ENCODE peak calls at places on chromosomes 11 and 22, in five cellular contexts. E, K, A, F and Q are unnamed samples. For H3K27me3, the result is how much of the 10 kb centered on the place peaks cover.

GRCh38 chr22:20756846-20757245 is 17.1 kb upstream of the SERPIND1 start:
- ATAC-seq in F (no peak), A (no peak), K (no peak), E (no peak), Q (no peak)

GRCh38 chr11:121930004-121930965 is 185.7 kb downstream of the BLID start:
- ATAC-seq in K (peak), F (peak), E (no peak), A (peak), Q (no peak)

GRCh38 chr11:134098566-134099184 is 29.8 kb downstream of the JAM3 start:
- ATAC-seq in E (peak), A (no peak), F (no peak), K (no peak), Q (no peak)

GRCh38 chr11:61138940-61139339 is 22.3 kb downstream of the VPS37C start:
- ATAC-seq in E (no peak), F (no peak), K (no peak), A (peak), Q (no peak)

GRCh38 chr11:123630126-123630531 is 24.3 kb downstream of the SCN3B start:
- ATAC-seq in A (no peak), K (no peak), E (no peak), F (no peak), Q (no peak)

GRCh38 chr22:36505998-36506635 is 723 bp downstream of the FOXRED2 start:
- ATAC-seq in E (peak), A (no peak), F (no peak), K (no peak), Q (no peak)

GRCh38 chr11:95917188-95918036 is 6.5 kb downstream of the MTMR2 start:
- ATAC-seq in E (no peak), F (peak), A (peak), K (no peak), Q (no peak)

GRCh38 chr11:12853652-12854296 is 155.3 kb upstream of the RASSF10 start:
- ATAC-seq in F (peak), A (peak), K (no peak), E (no peak), Q (peak)

GRCh38 chr11:60844870-60845221 is 2.9 kb downstream of the CCDC86 start:
- ATAC-seq in F (no peak), A (no peak), K (no peak), E (peak), Q (no peak)

GRCh38 chr11:44329472-44330230 is 19.7 kb upstream of the ALX4 start:
- ATAC-seq in A (no peak), K (no peak), E (no peak), F (no peak), Q (no peak)

GRCh38 chr22:20551805-20552449 is 44.5 kb downstream of the MED15 start:
- ATAC-seq in E (peak), A (peak), F (peak), K (peak), Q (peak)

GRCh38 chr11:12331239-12331874 is 46.0 kb upstream of the PARVA start:
- ATAC-seq in F (peak), A (peak), E (peak), K (peak), Q (peak)

GRCh38 chr22:49967333-49968241 is 7.0 kb downstream of the PIM3 start:
- ATAC-seq in K (no peak), E (peak), F (peak), A (no peak), Q (no peak)

GRCh38 chr11:65868076-65868667 is 4.4 kb downstream of the EFEMP2 start:
- ATAC-seq in E (no peak), K (no peak), F (no peak), A (no peak), Q (no peak)

GRCh38 chr11:133133053-133133452 is 399.2 kb downstream of the OPCML start:
- ATAC-seq in A (no peak), E (no peak), K (no peak), F (no peak), Q (no peak)

GRCh38 chr11:46338988-46339666 is 8.1 kb upstream of the DGKZ start:
- ATAC-seq in F (peak), K (peak), A (peak), E (peak), Q (no peak)

GRCh38 chr11:69979632-69980031 is 98.5 kb upstream of the ANO1 start:
- ATAC-seq in F (no peak), E (no peak), A (no peak), K (no peak), Q (no peak)

GRCh38 chr22:17780116-17780740 is 6.0 kb upstream of the BID start:
- ATAC-seq in E (no peak), F (no peak), A (no peak), K (no peak), Q (no peak)

GRCh38 chr11:12932485-12932884 is 76.6 kb upstream of the RASSF10 start:
- ATAC-seq in A (no peak), K (no peak), F (no peak), E (no peak), Q (no peak)

GRCh38 chr11:96015911-96016565 is 92.1 kb upstream of the MTMR2 start:
- ATAC-seq in A (no peak), K (no peak), F (no peak), E (peak), Q (no peak)

GRCh38 chr22:26328221-26328620 is 100.8 kb upstream of the ASPHD2 start:
- ATAC-seq in A (no peak), E (no peak), K (no peak), F (no peak), Q (no peak)

GRCh38 chr11:34331329-34331728 is 26.5 kb downstream of the ABTB2 start:
- ATAC-seq in A (no peak), E (no peak), K (no peak), F (no peak), Q (no peak)

GRCh38 chr11:33719587-33719986 is 16.6 kb downstream of the CD59 start:
- ATAC-seq in A (no peak), F (no peak), E (no peak), K (no peak), Q (no peak)

GRCh38 chr11:45960387-45961110 is 38.1 kb downstream of the LARGE2 start:
- ATAC-seq in K (no peak), F (no peak), A (peak), E (no peak), Q (peak)

GRCh38 chr11:78202733-78203167 is 14.0 kb downstream of the USP35 start:
- ATAC-seq in F (no peak), K (no peak), A (no peak), E (peak), Q (no peak)

GRCh38 chr22:29703595-29704195 is 16.1 kb upstream of the CABP7 start:
- ATAC-seq in A (no peak), F (no peak), K (no peak), E (peak), Q (no peak)

GRCh38 chr11:19963697-19964340 is 196.5 kb downstream of the DBX1 start:
- ATAC-seq in K (no peak), F (no peak), A (no peak), E (no peak), Q (no peak)

GRCh38 chr22:35842954-35843353 is 125.3 kb downstream of the APOL5 start:
- ATAC-seq in E (peak), K (peak), A (no peak), F (peak), Q (no peak)

GRCh38 chr11:95923441-95923729 is 522 bp downstream of the MTMR2 start:
- ATAC-seq in F (no peak), K (peak), E (no peak), A (no peak), Q (no peak)

GRCh38 chr22:50315289-50316113 is 8.1 kb upstream of the PLXNB2 start:
- ATAC-seq in K (no peak), F (no peak), E (no peak), A (no peak), Q (no peak)

GRCh38 chr11:14644396-14645246 is 1.0 kb downstream of the PDE3B start:
- ATAC-seq in K (peak), A (peak), E (peak), F (peak), Q (peak)
- H3K27ac ChIP-seq in K (peak), A (peak), E (peak), F (peak), Q (peak)

GRCh38 chr11:72594493-72595291 is 79.5 kb downstream of the PDE2A start:
- ATAC-seq in E (no peak), K (no peak), F (no peak), A (no peak), Q (no peak)
- H3K27me3 ChIP-seq in E (half or more), K (under half), F (under half), A (under half), Q (under half)

GRCh38 chr22:30830907-30831306 is 136.2 kb downstream of the OSBP2 start:
- ATAC-seq in K (peak), F (no peak), E (no peak), A (peak), Q (no peak)
- H3K27ac ChIP-seq in K (no peak), F (no peak), E (no peak), A (no peak), Q (no peak)

DNA sequence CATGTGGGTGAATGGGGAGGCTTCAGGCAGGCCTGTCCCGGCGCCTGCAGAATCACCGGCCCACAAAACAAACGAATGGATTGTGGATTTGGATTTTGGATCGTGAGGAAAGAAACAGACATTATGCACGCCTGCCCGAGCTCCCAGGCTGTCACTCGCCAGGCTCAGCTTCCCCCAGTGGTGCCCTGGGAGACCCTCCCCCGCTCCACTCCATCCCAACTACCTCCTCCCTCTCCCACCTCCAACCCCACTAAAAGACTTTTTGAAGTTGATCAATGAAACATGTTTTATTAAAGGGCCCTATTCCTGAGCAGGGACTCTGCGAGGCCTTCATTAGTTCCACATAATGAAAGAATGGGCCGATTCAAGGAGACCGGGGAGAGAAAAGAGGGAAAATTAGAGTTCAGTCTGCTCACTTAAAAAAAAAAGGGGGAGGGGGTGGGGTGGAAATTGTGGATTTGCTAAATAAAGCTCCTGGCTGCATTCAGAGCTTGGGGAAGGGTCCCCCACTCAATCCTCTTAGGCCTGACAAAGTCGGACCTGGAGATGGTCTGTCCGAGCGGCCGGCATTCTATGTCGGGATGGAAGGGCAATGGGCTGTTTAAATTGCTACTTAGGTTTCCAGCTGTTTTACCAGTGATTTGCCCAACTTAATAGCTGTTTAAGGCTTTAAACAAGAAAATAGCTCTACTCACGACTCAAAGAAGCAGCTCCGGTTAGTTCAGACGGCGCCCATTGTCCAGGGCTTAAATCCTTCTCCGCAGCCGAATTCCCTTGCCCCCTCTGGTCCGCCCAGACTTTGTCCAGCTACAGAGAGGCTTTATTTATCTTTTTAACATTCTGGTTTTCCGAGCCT is 20.6 kb upstream of the SCUBE1 start:
- ATAC-seq in F (no peak), A (no peak), E (no peak), K (no peak), Q (no peak)
- H3K27me3 ChIP-seq in F (under half), A (half or more), E (under half), K (under half), Q (under half)

GRCh38 chr11:114259551-114259983 is 36.6 kb upstream of the NNMT start:
- ATAC-seq in A (no peak), E (no peak), K (no peak), F (no peak), Q (peak)

GRCh38 chr11:114260483-114260882 is 35.7 kb upstream of the NNMT start:
- ATAC-seq in F (peak), A (no peak), K (peak), E (no peak), Q (peak)

GRCh38 chr11:114259124-114259526 is 37.1 kb upstream of the NNMT start:
- ATAC-seq in A (peak), K (no peak), E (no peak), F (peak), Q (peak)

GRCh38 chr11:114258696-114259095 is 37.5 kb upstream of the NNMT start:
- ATAC-seq in A (peak), F (no peak), K (peak), E (no peak), Q (no peak)

GRCh38 chr11:114260077-114260476 is 36.1 kb upstream of the NNMT start:
- ATAC-seq in F (no peak), A (no peak), K (no peak), E (no peak), Q (no peak)
- H3K27ac ChIP-seq in F (no peak), A (no peak), K (no peak), E (no peak), Q (peak)

GRCh38 chr22:22009661-22010060 is 27.1 kb upstream of the TOP3B start:
- ATAC-seq in F (no peak), E (no peak), K (no peak), A (no peak), Q (no peak)

GRCh38 chr22:22010358-22010757 is 27.8 kb upstream of the TOP3B start:
- ATAC-seq in F (no peak), K (no peak), A (no peak), E (no peak), Q (no peak)

GRCh38 chr22:22014285-22014659 is 31.7 kb upstream of the TOP3B start:
- ATAC-seq in K (no peak), A (no peak), F (no peak), E (no peak), Q (no peak)

GRCh38 chr22:22013559-22014284 is 31.1 kb upstream of the TOP3B start:
- ATAC-seq in E (no peak), K (no peak), A (no peak), F (no peak), Q (no peak)

GRCh38 chr22:22011964-22012363 is 29.4 kb upstream of the TOP3B start:
- ATAC-seq in A (no peak), F (no peak), E (no peak), K (no peak), Q (no peak)
- H3K27me3 ChIP-seq in A (under half), F (under half), E (under half), K (under half), Q (under half)

GRCh38 chr11:63906585-63906984 is 10.4 kb downstream of the RCOR2 start:
- ATAC-seq in F (no peak), K (no peak), A (no peak), E (peak), Q (no peak)
- H3K27ac ChIP-seq in F (no peak), K (no peak), A (no peak), E (no peak), Q (no peak)